ENCODE peak calls at places on chromosomes 2 and 18, in ten cellular contexts. U, H, N, V, M, E, Z, X, B and I are unnamed samples.

GRCh38 chr2:193556766-193557470 is 1362.2 kb upstream of the TMEFF2 start:
- DNase-seq in U (no peak), H (no peak), N (no peak), V (no peak), M (no peak), E (peak; percentile 21), Z (no peak), X (no peak), B (no peak), I (no peak)

GRCh38 chr18:13246121-13246520 is 27.6 kb downstream of the LDLRAD4 start:
- DNase-seq in U (no peak), H (no peak), N (peak; percentile 49), V (no peak), M (no peak), E (no peak), Z (no peak), X (peak; percentile 23), B (no peak), I (no peak)

GRCh38 chr2:60925994-60926750 is 44.8 kb downstream of the REL start:
- DNase-seq in U (no peak), H (no peak), N (no peak), V (no peak), M (peak; percentile 60), E (no peak), Z (no peak), X (no peak), B (no peak), I (peak; percentile 10)

GRCh38 chr18:45409971-45410370 is 205.3 kb upstream of the SLC14A2 start:
- DNase-seq in U (no peak), H (no peak), N (no peak), V (no peak), M (no peak), E (no peak), Z (no peak), X (no peak), B (no peak), I (no peak)

GRCh38 chr2:98806266-98806697 is 75.3 kb upstream of the MGAT4A start:
- DNase-seq in U (peak; percentile 78), H (no peak), N (no peak), V (no peak), M (peak; percentile 11), E (peak; percentile 8), Z (peak; percentile 65), X (no peak), B (peak; percentile 83), I (no peak)

GRCh38 chr2:236568068-236568921 is 1.3 kb upstream of the ACKR3 start:
- DNase-seq in U (peak; percentile 69), H (peak; percentile 28), N (no peak), V (no peak), M (peak; percentile 25), E (no peak), Z (peak; percentile 82), X (peak; percentile 69), B (peak; percentile 67), I (no peak)

GRCh38 chr2:238163494-238164198 is 4.9 kb downstream of the ERFE start:
- DNase-seq in U (peak; percentile 13), H (no peak), N (peak; percentile 67), V (no peak), M (no peak), E (no peak), Z (no peak), X (no peak), B (no peak), I (no peak)

GRCh38 chr2:175676813-175677212 is 325.3 kb downstream of the LNPK start:
- DNase-seq in U (no peak), H (no peak), N (no peak), V (no peak), M (no peak), E (no peak), Z (no peak), X (no peak), B (no peak), I (no peak)

GRCh38 chr2:29810956-29811355 is 110.4 kb downstream of the ALK start:
- DNase-seq in U (no peak), H (no peak), N (no peak), V (no peak), M (no peak), E (no peak), Z (no peak), X (no peak), B (no peak), I (no peak)

GRCh38 chr18:49274188-49274714 is 186.2 kb downstream of the DYM start:
- DNase-seq in U (no peak), H (no peak), N (no peak), V (no peak), M (peak; percentile 78), E (peak; percentile 95), Z (no peak), X (no peak), B (no peak), I (no peak)

GRCh38 chr2:1708476-1709334 is 35.6 kb downstream of the PXDN start:
- DNase-seq in U (no peak), H (no peak), N (no peak), V (no peak), M (no peak), E (no peak), Z (no peak), X (no peak), B (peak; percentile 54), I (no peak)

GRCh38 chr2:196372276-196372809 is 201.0 kb upstream of the STK17B start:
- DNase-seq in U (no peak), H (no peak), N (no peak), V (no peak), M (no peak), E (no peak), Z (no peak), X (no peak), B (no peak), I (no peak)

GRCh38 chr2:98479959-98480524 is 35.4 kb downstream of the INPP4A start:
- DNase-seq in U (peak; percentile 70), H (peak; percentile 81), N (no peak), V (no peak), M (peak; percentile 54), E (peak; percentile 64), Z (peak; percentile 71), X (no peak), B (peak; percentile 65), I (no peak)

GRCh38 chr18:43620936-43621335 is 343.6 kb upstream of the SYT4 start:
- DNase-seq in U (no peak), H (no peak), N (no peak), V (peak; percentile 8), M (peak; percentile 39), E (peak; percentile 54), Z (no peak), X (no peak), B (no peak), I (no peak)

DNA sequence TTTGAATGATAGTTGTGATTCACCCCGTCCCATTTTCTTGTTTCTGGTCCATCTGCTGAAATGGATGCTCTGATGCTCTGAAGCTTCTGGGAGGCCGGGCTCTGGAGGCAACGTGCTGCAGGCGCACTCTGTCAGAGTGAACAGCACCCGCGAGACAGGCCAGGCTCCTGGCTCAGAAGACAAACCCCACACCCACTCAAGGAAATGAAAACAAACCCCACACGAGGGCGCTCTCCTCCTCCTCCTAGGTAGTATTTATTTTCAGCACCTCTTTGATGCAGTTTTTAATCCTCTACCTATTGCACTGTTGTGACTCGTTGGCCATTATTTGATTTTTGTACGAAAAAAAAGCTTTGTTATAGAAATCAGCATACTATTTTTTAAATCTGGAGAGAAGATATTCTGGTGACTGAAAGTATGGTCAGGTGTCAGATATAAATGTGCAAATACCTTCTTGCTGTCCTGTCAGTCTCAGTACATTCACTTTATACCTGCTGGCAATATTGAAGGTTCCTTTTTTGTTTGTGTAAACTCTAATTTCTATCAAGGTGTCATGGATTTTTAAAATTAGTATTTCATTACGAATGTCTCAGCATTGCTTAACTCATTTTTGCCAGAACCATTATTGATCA is 10.3 kb upstream of the CHST10 start:
- DNase-seq in U (peak; percentile 57), H (peak; percentile 36), N (no peak), V (no peak), M (peak; percentile 42), E (peak; percentile 59), Z (peak; percentile 42), X (peak; percentile 77), B (peak; percentile 64), I (no peak)
- TF ChIP-seq CTCF in U (peak; percentile 66), H (peak; percentile 41), N (peak; percentile 36), V (peak; percentile 52), M (peak; percentile 56), E (peak; percentile 51), Z (peak; percentile 22), X (peak; percentile 61), B (peak; percentile 60), I (peak; percentile 38)

GRCh38 chr2:16152101-16152927 is 212.0 kb downstream of the MYCN start:
- DNase-seq in U (no peak), H (no peak), N (no peak), V (no peak), M (no peak), E (no peak), Z (no peak), X (no peak), B (no peak), I (no peak)
- H3K4me3 ChIP-seq in U (no peak overlapping the region), H (no peak overlapping the region), N (no peak overlapping the region), V (no peak overlapping the region), M (no peak overlapping the region), E (no peak overlapping the region), Z (no peak overlapping the region), X (no peak overlapping the region), B (no peak overlapping the region), I (no peak overlapping the region)

GRCh38 chr2:10783421-10783820 is 29.2 kb downstream of the PDIA6 start:
- DNase-seq in U (no peak), H (no peak), N (no peak), V (no peak), M (no peak), E (no peak), Z (no peak), X (no peak), B (no peak), I (no peak)
- TF ChIP-seq CTCF in U (no peak), H (no peak), N (no peak), V (no peak), M (no peak), E (no peak), Z (no peak), X (no peak), B (no peak), I (no peak)

GRCh38 chr18:7941533-7941932 is 374.4 kb downstream of the PTPRM start:
- DNase-seq in U (no peak), H (no peak), N (no peak), V (no peak), M (no peak), E (no peak), Z (peak; percentile 87), X (no peak), B (peak; percentile 49), I (no peak)

GRCh38 chr18:7940976-7941375 is 373.9 kb downstream of the PTPRM start:
- DNase-seq in U (no peak), H (no peak), N (no peak), V (no peak), M (no peak), E (no peak), Z (no peak), X (no peak), B (no peak), I (no peak)

GRCh38 chr18:7950380-7951143 is 383.4 kb downstream of the PTPRM start:
- DNase-seq in U (no peak), H (no peak), N (no peak), V (peak; percentile 66), M (peak; percentile 54), E (peak; percentile 39), Z (no peak), X (no peak), B (no peak), I (no peak)

GRCh38 chr18:7945882-7946281 is 378.8 kb downstream of the PTPRM start:
- DNase-seq in U (no peak), H (peak; percentile 43), N (no peak), V (peak; percentile 57), M (peak; percentile 96), E (peak; percentile 87), Z (no peak), X (no peak), B (no peak), I (peak; percentile 82)

GRCh38 chr18:7946724-7947377 is 379.7 kb downstream of the PTPRM start:
- DNase-seq in U (no peak), H (peak; percentile 73), N (no peak), V (peak; percentile 14), M (peak; percentile 94), E (peak; percentile 90), Z (no peak), X (no peak), B (no peak), I (peak; percentile 53)
- H3K4me3 ChIP-seq in U (peak overlapping the region; percentile 17), H (no peak overlapping the region), N (no peak overlapping the region), V (peak overlapping the region; percentile 33), M (peak overlapping the region; percentile 48), E (peak overlapping the region; percentile 65), Z (no peak overlapping the region), X (no peak overlapping the region), B (peak overlapping the region; percentile 29), I (peak overlapping the region; percentile 44)